ENCODE peak calls at places on chromosome 4, in four cellular contexts. S, Y, A and F are unnamed samples. For H3K36me3, the result is how much of the 10 kb centered on the place peaks cover.

GRCh38 chr4:73127839-73128448 is 58.4 kb upstream of the COX18 start:
- DNase-seq in S (no peak), Y (no peak), A (no peak), F (no peak)

GRCh38 chr4:143617994-143618679 is 82.3 kb downstream of the FREM3 start:
- DNase-seq in S (no peak), Y (no peak), A (peak), F (no peak)

GRCh38 chr4:69934150-69934549 is 3.3 kb downstream of the CSN1S1 start:
- DNase-seq in S (no peak), Y (no peak), A (no peak), F (no peak)

GRCh38 chr4:76984788-76985211 is 35.2 kb downstream of the SEPTIN11 start:
- DNase-seq in S (peak), Y (no peak), A (peak), F (no peak)

GRCh38 chr4:20353646-20354045 is 101.9 kb downstream of the SLIT2 start:
- DNase-seq in S (no peak), Y (no peak), A (no peak), F (no peak)

GRCh38 chr4:13007802-13008201 is 476.3 kb downstream of the RAB28 start:
- DNase-seq in S (no peak), Y (no peak), A (no peak), F (no peak)

GRCh38 chr4:36159208-36159607 is 85.1 kb downstream of the ARAP2 start:
- DNase-seq in S (no peak), Y (no peak), A (no peak), F (no peak)

GRCh38 chr4:133683967-133684366 is 517.6 kb downstream of the PABPC4L start:
- DNase-seq in S (no peak), Y (no peak), A (no peak), F (no peak)

GRCh38 chr4:118969359-118969758 is 80.7 kb downstream of the SYNPO2 start:
- DNase-seq in S (peak), Y (no peak), A (peak), F (no peak)

GRCh38 chr4:142516686-142517145 is 329.4 kb downstream of the INPP4B start:
- DNase-seq in S (no peak), Y (no peak), A (no peak), F (no peak)

GRCh38 chr4:112170451-112170993 is 25.3 kb downstream of the FAM241A start:
- DNase-seq in S (no peak), Y (no peak), A (no peak), F (no peak)

GRCh38 chr4:119314356-119314755 is 7.6 kb downstream of the FABP2 start:
- DNase-seq in S (no peak), Y (no peak), A (no peak), F (no peak)

GRCh38 chr4:1579834-1580686 is 104.1 kb downstream of the FAM53A start:
- DNase-seq in S (no peak), Y (peak), A (peak), F (peak)

GRCh38 chr4:152640058-152640921 is 39.5 kb downstream of the TMEM154 start:
- DNase-seq in S (no peak), Y (no peak), A (no peak), F (no peak)

GRCh38 chr4:1900624-1901023 is 29.4 kb downstream of the NSD2 start:
- DNase-seq in S (no peak), Y (no peak), A (no peak), F (no peak)

GRCh38 chr4:85369703-85370380 is 105.1 kb upstream of the ARHGAP24 start:
- DNase-seq in S (no peak), Y (no peak), A (no peak), F (no peak)

GRCh38 chr4:62225972-62226371 is 1025.8 kb downstream of the ADGRL3 start:
- DNase-seq in S (no peak), Y (no peak), A (no peak), F (no peak)

GRCh38 chr4:121898150-121898549 is 27.9 kb upstream of the BBS7 start:
- DNase-seq in S (no peak), Y (no peak), A (no peak), F (no peak)

GRCh38 chr4:1043162-1043561 is 31.7 kb downstream of the FGFRL1 start:
- DNase-seq in S (no peak), Y (no peak), A (no peak), F (no peak)

GRCh38 chr4:40576651-40577480 is 52.8 kb downstream of the RBM47 start:
- DNase-seq in S (peak), Y (no peak), A (peak), F (peak)

GRCh38 chr4:71445819-71446218 is 107.0 kb downstream of the SLC4A4 start:
- DNase-seq in S (no peak), Y (no peak), A (no peak), F (no peak)

GRCh38 chr4:242121-242848 is 63.0 kb downstream of the ZNF732 start:
- DNase-seq in S (peak), Y (peak), A (peak), F (peak)

GRCh38 chr4:154341448-154341847 is 150.2 kb downstream of the DCHS2 start:
- DNase-seq in S (no peak), Y (no peak), A (no peak), F (no peak)

GRCh38 chr4:155405059-155405458 is 28.3 kb upstream of the MAP9 start:
- DNase-seq in S (no peak), Y (no peak), A (no peak), F (no peak)

GRCh38 chr4:183532823-183533222 is 28.0 kb downstream of the ING2 start:
- DNase-seq in S (no peak), Y (no peak), A (no peak), F (no peak)

GRCh38 chr4:109432676-109433075 is 939 bp upstream of the SEC24B start:
- DNase-seq in S (no peak), Y (no peak), A (no peak), F (no peak)

GRCh38 chr4:151407466-151408379 is 1.3 kb upstream of the FHIP1A start:
- DNase-seq in S (no peak), Y (no peak), A (peak), F (peak)

GRCh38 chr4:137923494-137923893 is 318.7 kb downstream of the SLC7A11 start:
- DNase-seq in S (no peak), Y (no peak), A (no peak), F (no peak)

GRCh38 chr4:37873383-37873782 is 17.5 kb upstream of the TBC1D1 start:
- DNase-seq in S (no peak), Y (no peak), A (no peak), F (no peak)

GRCh38 chr4:28723371-28723770 is 1862.7 kb downstream of the STIM2 start:
- DNase-seq in S (no peak), Y (no peak), A (no peak), F (no peak)

GRCh38 chr4:153188966-153189801 is 15.1 kb upstream of the TRIM2 start:
- DNase-seq in S (no peak), Y (no peak), A (no peak), F (no peak)

GRCh38 chr4:76748649-76749048 is 149.3 kb downstream of the SOWAHB start:
- DNase-seq in S (no peak), Y (no peak), A (no peak), F (no peak)

GRCh38 chr4:72896515-72896914 is 173.0 kb downstream of the COX18 start:
- DNase-seq in S (no peak), Y (no peak), A (peak), F (no peak)

DNA sequence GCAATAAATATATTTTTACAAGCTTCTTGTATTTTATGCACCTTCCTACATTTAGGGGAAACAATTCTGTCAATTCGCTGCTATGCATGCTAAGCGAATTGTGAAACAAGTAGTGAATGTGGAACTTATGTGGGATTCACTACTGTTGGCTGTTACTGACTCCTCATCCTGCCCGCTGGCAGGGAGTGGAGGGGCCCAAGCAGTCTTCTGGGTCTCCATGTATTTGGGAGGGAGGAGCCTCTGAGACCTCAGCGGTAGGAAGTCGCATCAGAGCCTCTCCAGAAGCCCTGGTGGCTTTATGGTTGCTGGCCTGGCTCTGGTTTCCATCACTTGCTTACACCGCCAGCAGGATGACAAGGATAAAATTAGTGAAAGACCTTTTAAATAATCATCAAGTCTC is 3.7 kb upstream of the SETD7 start:
- DNase-seq in S (no peak), Y (no peak), A (no peak), F (no peak)
- H3K36me3 ChIP-seq in S (under half), Y (under half), A (under half), F (under half)

GRCh38 chr4:185394568-185395254 is 1.0 kb downstream of the LRP2BP start:
- DNase-seq in S (no peak), Y (no peak), A (no peak), F (no peak)
- H3K4me3 ChIP-seq in S (peak), Y (peak), A (peak), F (peak)

DNA sequence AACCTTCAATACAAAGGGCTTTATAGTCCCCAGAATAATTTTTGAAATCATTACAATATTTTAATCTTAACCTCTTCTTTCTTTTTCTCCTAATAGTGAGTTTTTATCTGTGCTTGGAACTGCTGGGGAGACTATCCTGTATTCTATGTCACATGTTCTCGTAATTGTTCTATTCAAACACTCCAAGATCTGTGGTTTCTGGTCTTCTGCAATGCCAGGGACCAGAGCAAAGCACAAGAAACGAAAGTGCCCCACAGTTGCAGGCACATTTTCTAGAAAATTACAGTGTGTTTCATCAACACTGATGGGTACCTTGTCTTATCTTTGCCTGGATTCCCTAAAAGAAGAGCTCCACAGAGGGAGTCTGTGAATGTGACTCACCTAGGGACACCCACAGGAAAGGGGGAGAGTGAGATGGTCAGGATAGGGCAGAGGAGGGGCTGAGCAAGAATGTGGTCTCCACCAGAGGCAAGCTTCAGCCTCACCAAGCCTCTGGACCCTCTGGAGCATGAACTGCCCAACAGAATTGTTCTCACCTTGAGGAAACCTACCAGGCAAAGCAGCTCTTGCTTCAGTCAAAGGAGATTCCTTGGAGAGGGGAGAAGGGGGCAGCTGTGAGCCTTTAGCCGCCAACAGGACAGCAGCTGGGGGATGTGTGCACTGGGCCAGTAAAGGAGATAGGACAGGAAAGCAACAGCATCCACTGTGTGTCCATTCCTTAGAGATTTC is 25.9 kb downstream of the UNC5C start:
- DNase-seq in S (no peak), Y (no peak), A (no peak), F (no peak)
- TF ChIP-seq CTCF in S (no peak), Y (no peak), A (no peak), F (no peak)

GRCh38 chr4:3226467-3226866 is 22.5 kb upstream of the MSANTD1 start:
- DNase-seq in S (no peak), Y (no peak), A (no peak), F (no peak)

GRCh38 chr4:3224971-3225850 is 23.7 kb upstream of the MSANTD1 start:
- DNase-seq in S (no peak), Y (no peak), A (no peak), F (no peak)

GRCh38 chr4:3223986-3224748 is 24.8 kb upstream of the MSANTD1 start:
- DNase-seq in S (no peak), Y (no peak), A (no peak), F (no peak)

GRCh38 chr4:3226944-3227343 is 22.0 kb upstream of the MSANTD1 start:
- DNase-seq in S (no peak), Y (no peak), A (no peak), F (no peak)

DNA sequence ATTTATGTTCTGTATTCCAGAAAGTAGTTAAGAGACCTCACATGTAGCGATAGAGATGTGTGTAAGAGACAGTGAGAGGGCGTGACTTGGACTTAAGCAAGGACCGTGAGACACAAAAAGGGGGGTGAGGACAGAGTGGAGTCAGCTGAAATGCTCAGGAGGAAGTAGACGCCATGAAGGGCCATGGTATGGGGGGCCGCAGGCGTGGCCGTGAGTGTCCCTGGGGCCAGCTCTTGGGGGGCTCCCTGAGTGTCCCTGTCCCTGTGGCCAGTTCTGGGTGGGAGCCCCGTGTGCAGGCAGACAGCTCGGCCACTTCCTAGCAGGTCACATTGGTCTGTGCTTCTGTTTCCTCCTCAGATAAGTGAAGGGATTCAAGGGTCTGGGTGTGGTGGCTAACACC is 23.0 kb upstream of the MSANTD1 start:
- DNase-seq in S (no peak), Y (no peak), A (no peak), F (no peak)
- H3K36me3 ChIP-seq in S (half or more), Y (half or more), A (under half), F (half or more)

DNA sequence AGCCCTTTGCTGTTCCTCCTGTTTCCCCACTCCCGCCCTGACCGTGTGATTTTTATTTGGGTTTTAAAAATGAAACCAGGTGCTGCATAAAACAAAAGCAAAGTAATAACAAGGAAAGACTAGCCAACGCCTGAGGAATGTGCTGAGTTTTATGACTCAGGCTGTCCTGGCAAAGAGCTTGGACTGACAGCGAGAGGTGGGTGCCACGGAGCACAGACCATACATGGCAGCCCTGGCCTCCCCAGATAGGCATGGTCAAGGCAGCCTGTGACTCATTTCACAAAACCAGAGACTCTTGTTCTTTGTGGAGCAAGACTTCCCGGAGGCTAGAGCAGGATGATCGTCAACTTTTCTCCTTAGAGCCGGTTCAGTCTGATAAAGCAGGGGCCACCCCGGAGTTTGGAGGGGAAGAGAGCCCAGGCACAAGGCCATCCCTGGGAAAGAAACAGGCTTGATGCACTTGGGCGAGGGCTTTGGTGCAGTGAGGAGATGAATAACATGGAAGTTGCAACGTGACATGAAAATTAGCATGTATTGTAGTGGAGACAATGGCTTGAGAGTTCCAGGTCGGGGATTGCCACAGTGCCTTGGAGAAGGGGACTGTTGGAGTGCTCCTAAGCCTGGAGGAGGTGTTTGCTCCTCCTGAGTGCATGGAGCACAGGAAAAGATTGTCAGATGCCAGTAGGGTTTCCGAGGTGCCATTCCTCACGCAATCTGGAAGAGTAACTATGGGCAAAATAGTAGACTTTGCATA is 54.8 kb downstream of the C4orf51 start:
- DNase-seq in S (peak), Y (no peak), A (peak), F (peak)
- H3K4me3 ChIP-seq in S (no peak), Y (no peak), A (peak), F (no peak)

DNA sequence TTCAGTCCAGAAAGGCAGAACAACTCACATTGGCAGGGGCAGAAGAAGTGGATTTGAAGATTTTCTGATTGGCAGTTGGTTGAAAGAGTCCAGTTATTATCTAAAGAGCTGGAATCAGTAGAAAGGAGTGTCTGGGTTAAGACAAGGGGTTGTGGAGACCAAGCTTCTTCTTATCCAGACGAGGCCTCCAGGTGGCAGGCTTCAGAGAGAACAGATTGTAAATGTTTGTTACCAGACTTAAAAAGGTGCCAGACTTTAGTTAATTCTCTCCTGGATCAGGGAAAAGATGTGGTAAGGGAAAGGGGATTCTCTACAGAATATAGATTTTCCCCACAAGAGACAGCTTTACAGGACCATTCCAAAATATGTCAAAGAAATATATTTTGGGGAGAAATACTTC is 36.7 kb upstream of the TLR3 start:
- DNase-seq in S (no peak), Y (no peak), A (no peak), F (no peak)
- TF ChIP-seq CTCF in S (no peak), Y (no peak), A (no peak), F (peak)

DNA sequence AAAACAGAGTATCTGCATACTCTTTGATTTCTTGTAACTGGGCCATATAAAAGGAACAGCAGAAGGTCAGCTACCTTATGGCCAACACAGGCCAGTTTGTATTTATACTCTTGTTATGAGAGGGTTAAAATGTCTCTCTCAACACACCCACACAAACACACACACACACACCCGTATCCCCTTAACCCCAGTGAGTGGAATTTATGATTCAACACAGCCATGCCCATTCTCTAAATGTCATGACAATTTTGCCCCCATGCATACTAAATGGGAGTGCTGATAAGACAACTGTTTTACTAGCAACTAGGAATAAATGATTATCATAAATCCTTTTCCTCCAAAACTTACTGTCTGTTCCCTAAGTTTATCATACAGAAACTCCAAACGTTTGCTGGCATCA is 22.1 kb upstream of the SCD5 start:
- DNase-seq in S (no peak), Y (no peak), A (no peak), F (no peak)
- H3K36me3 ChIP-seq in S (half or more), Y (under half), A (under half), F (under half)

GRCh38 chr4:100576570-100576969 is 58.7 kb upstream of the EMCN start:
- DNase-seq in S (no peak), Y (no peak), A (no peak), F (no peak)

GRCh38 chr4:100569196-100569595 is 51.4 kb upstream of the EMCN start:
- DNase-seq in S (no peak), Y (no peak), A (no peak), F (peak)

DNA sequence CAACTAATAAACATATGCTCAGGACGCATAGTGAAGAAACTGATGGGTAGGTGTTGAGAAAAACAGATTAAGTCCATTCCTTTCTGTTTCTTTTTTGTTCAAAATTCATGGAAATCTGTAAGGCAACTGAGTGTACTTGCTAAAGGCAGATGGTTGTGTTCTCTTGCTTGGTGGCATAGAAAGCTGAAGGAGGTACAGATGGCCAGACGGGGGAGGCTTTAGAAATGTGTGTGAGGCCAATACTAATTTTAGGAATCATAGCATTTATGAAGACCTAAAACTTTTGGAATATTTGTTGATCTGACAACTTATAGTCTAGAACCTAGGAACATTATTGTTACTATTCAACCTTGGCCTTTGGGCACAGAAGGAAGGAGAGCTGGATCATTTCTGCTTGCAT is 56.8 kb upstream of the EMCN start:
- DNase-seq in S (no peak), Y (no peak), A (no peak), F (no peak)
- H3K4me3 ChIP-seq in S (no peak), Y (no peak), A (no peak), F (no peak)